ENCODE peak calls at places on chromosome 5, in eight cellular contexts. One of them, this sample, is unnamed. For H3K4me1, the result is how much of the 10 kb centered on the place peaks cover.

GRCh38 chr5:73303139-73304079 is 130.4 kb downstream of the TMEM174 start:
- DNase-seq in ovary: no peak
- DNase-seq in sigmoid colon: no peak
- DNase-seq in HCT116: no peak
- DNase-seq in GM12878: no peak
- DNase-seq in body of pancreas: peak
- DNase-seq in suprapubic skin: no peak
- DNase-seq in transverse colon: no peak
- DNase-seq in this sample: no peak

GRCh38 chr5:16957305-16958165 is 21.4 kb upstream of the MYO10 start:
- DNase-seq in GM12878: no peak
- DNase-seq in HCT116: no peak
- DNase-seq in transverse colon: no peak
- DNase-seq in body of pancreas: no peak
- DNase-seq in suprapubic skin: peak
- DNase-seq in sigmoid colon: no peak
- DNase-seq in ovary: no peak
- DNase-seq in this sample: no peak

GRCh38 chr5:98110270-98110669 is 663.2 kb upstream of the RGMB start:
- DNase-seq in suprapubic skin: no peak
- DNase-seq in ovary: no peak
- DNase-seq in HCT116: no peak
- DNase-seq in body of pancreas: no peak
- DNase-seq in transverse colon: no peak
- DNase-seq in GM12878: no peak
- DNase-seq in sigmoid colon: no peak
- DNase-seq in this sample: no peak

GRCh38 chr5:37867634-37868033 is 27.8 kb upstream of the GDNF start:
- DNase-seq in ovary: no peak
- DNase-seq in body of pancreas: no peak
- DNase-seq in transverse colon: no peak
- DNase-seq in suprapubic skin: no peak
- DNase-seq in HCT116: no peak
- DNase-seq in sigmoid colon: no peak
- DNase-seq in GM12878: no peak
- DNase-seq in this sample: no peak

GRCh38 chr5:107542428-107542827 is 128.3 kb downstream of the EFNA5 start:
- DNase-seq in suprapubic skin: peak
- DNase-seq in ovary: peak
- DNase-seq in sigmoid colon: peak
- DNase-seq in GM12878: peak
- DNase-seq in transverse colon: peak
- DNase-seq in HCT116: peak
- DNase-seq in body of pancreas: peak
- DNase-seq in this sample: peak

GRCh38 chr5:149399775-149400174 is 20.7 kb upstream of the IL17B start:
- DNase-seq in body of pancreas: no peak
- DNase-seq in transverse colon: no peak
- DNase-seq in HCT116: no peak
- DNase-seq in suprapubic skin: no peak
- DNase-seq in GM12878: no peak
- DNase-seq in sigmoid colon: peak
- DNase-seq in ovary: peak
- DNase-seq in this sample: no peak

GRCh38 chr5:66238435-66238834 is 94.3 kb downstream of the SREK1 start:
- DNase-seq in suprapubic skin: no peak
- DNase-seq in ovary: no peak
- DNase-seq in sigmoid colon: no peak
- DNase-seq in HCT116: no peak
- DNase-seq in body of pancreas: no peak
- DNase-seq in transverse colon: no peak
- DNase-seq in GM12878: no peak
- DNase-seq in this sample: no peak

GRCh38 chr5:172370648-172371248 is 83.6 kb downstream of the SH3PXD2B start:
- DNase-seq in body of pancreas: peak
- DNase-seq in sigmoid colon: no peak
- DNase-seq in transverse colon: no peak
- DNase-seq in GM12878: no peak
- DNase-seq in ovary: no peak
- DNase-seq in HCT116: peak
- DNase-seq in suprapubic skin: no peak
- DNase-seq in this sample: no peak

GRCh38 chr5:54463696-54464095 is 8.2 kb downstream of the HSPB3 start:
- DNase-seq in transverse colon: no peak
- DNase-seq in ovary: no peak
- DNase-seq in sigmoid colon: no peak
- DNase-seq in GM12878: no peak
- DNase-seq in suprapubic skin: no peak
- DNase-seq in HCT116: no peak
- DNase-seq in body of pancreas: no peak
- DNase-seq in this sample: no peak

GRCh38 chr5:111072949-111073682 is 1.6 kb downstream of the TSLP start:
- DNase-seq in body of pancreas: peak
- DNase-seq in sigmoid colon: peak
- DNase-seq in HCT116: peak
- DNase-seq in transverse colon: peak
- DNase-seq in GM12878: no peak
- DNase-seq in suprapubic skin: peak
- DNase-seq in ovary: no peak
- DNase-seq in this sample: peak

GRCh38 chr5:80246995-80247729 is 8.7 kb downstream of the SERINC5 start:
- DNase-seq in suprapubic skin: no peak
- DNase-seq in GM12878: peak
- DNase-seq in transverse colon: peak
- DNase-seq in sigmoid colon: peak
- DNase-seq in HCT116: peak
- DNase-seq in body of pancreas: peak
- DNase-seq in ovary: no peak
- DNase-seq in this sample: peak

GRCh38 chr5:58921106-58921505 is 338.2 kb downstream of the RAB3C start:
- DNase-seq in transverse colon: no peak
- DNase-seq in suprapubic skin: no peak
- DNase-seq in HCT116: no peak
- DNase-seq in sigmoid colon: no peak
- DNase-seq in GM12878: no peak
- DNase-seq in ovary: no peak
- DNase-seq in body of pancreas: no peak
- DNase-seq in this sample: no peak

GRCh38 chr5:58924306-58924705 is 341.4 kb downstream of the RAB3C start:
- DNase-seq in sigmoid colon: no peak
- DNase-seq in transverse colon: no peak
- DNase-seq in GM12878: no peak
- DNase-seq in body of pancreas: no peak
- DNase-seq in HCT116: no peak
- DNase-seq in ovary: no peak
- DNase-seq in suprapubic skin: no peak
- DNase-seq in this sample: no peak

GRCh38 chr5:58925627-58926545 is 343.0 kb downstream of the RAB3C start:
- DNase-seq in ovary: no peak
- DNase-seq in body of pancreas: no peak
- DNase-seq in transverse colon: no peak
- DNase-seq in suprapubic skin: no peak
- DNase-seq in GM12878: no peak
- DNase-seq in HCT116: no peak
- DNase-seq in sigmoid colon: no peak
- DNase-seq in this sample: no peak

GRCh38 chr5:58923355-58923754 is 340.5 kb downstream of the RAB3C start:
- DNase-seq in body of pancreas: no peak
- DNase-seq in suprapubic skin: no peak
- DNase-seq in GM12878: no peak
- DNase-seq in sigmoid colon: no peak
- DNase-seq in transverse colon: no peak
- DNase-seq in ovary: no peak
- DNase-seq in HCT116: no peak
- DNase-seq in this sample: no peak

GRCh38 chr5:58922392-58923171 is 339.7 kb downstream of the RAB3C start:
- DNase-seq in ovary: peak
- DNase-seq in suprapubic skin: peak
- DNase-seq in body of pancreas: peak
- DNase-seq in transverse colon: peak
- DNase-seq in HCT116: no peak
- DNase-seq in sigmoid colon: peak
- DNase-seq in GM12878: no peak
- DNase-seq in this sample: peak
- TF ChIP-seq POLR2A in ovary: no peak
- TF ChIP-seq POLR2A in suprapubic skin: no peak
- TF ChIP-seq POLR2A in body of pancreas: no peak
- TF ChIP-seq POLR2A in transverse colon: no peak
- TF ChIP-seq POLR2A in HCT116: no peak
- TF ChIP-seq POLR2A in sigmoid colon: no peak
- TF ChIP-seq POLR2A in GM12878: no peak
- TF ChIP-seq POLR2A in this sample: no peak

GRCh38 chr5:14009575-14009974 is 65.1 kb upstream of the DNAH5 start:
- DNase-seq in suprapubic skin: no peak
- DNase-seq in HCT116: no peak
- DNase-seq in body of pancreas: no peak
- DNase-seq in sigmoid colon: no peak
- DNase-seq in GM12878: no peak
- DNase-seq in transverse colon: no peak
- DNase-seq in ovary: no peak
- DNase-seq in this sample: no peak

GRCh38 chr5:14008819-14009311 is 64.4 kb upstream of the DNAH5 start:
- DNase-seq in transverse colon: no peak
- DNase-seq in ovary: no peak
- DNase-seq in suprapubic skin: no peak
- DNase-seq in GM12878: no peak
- DNase-seq in sigmoid colon: no peak
- DNase-seq in body of pancreas: peak
- DNase-seq in HCT116: no peak
- DNase-seq in this sample: no peak

GRCh38 chr5:14016549-14016948 is 72.1 kb upstream of the DNAH5 start:
- DNase-seq in transverse colon: no peak
- DNase-seq in HCT116: no peak
- DNase-seq in suprapubic skin: no peak
- DNase-seq in body of pancreas: no peak
- DNase-seq in sigmoid colon: no peak
- DNase-seq in ovary: no peak
- DNase-seq in GM12878: no peak
- DNase-seq in this sample: no peak

GRCh38 chr5:14006823-14007510 is 62.5 kb upstream of the DNAH5 start:
- DNase-seq in body of pancreas: no peak
- DNase-seq in ovary: no peak
- DNase-seq in HCT116: no peak
- DNase-seq in transverse colon: no peak
- DNase-seq in GM12878: no peak
- DNase-seq in sigmoid colon: no peak
- DNase-seq in suprapubic skin: no peak
- DNase-seq in this sample: no peak

DNA sequence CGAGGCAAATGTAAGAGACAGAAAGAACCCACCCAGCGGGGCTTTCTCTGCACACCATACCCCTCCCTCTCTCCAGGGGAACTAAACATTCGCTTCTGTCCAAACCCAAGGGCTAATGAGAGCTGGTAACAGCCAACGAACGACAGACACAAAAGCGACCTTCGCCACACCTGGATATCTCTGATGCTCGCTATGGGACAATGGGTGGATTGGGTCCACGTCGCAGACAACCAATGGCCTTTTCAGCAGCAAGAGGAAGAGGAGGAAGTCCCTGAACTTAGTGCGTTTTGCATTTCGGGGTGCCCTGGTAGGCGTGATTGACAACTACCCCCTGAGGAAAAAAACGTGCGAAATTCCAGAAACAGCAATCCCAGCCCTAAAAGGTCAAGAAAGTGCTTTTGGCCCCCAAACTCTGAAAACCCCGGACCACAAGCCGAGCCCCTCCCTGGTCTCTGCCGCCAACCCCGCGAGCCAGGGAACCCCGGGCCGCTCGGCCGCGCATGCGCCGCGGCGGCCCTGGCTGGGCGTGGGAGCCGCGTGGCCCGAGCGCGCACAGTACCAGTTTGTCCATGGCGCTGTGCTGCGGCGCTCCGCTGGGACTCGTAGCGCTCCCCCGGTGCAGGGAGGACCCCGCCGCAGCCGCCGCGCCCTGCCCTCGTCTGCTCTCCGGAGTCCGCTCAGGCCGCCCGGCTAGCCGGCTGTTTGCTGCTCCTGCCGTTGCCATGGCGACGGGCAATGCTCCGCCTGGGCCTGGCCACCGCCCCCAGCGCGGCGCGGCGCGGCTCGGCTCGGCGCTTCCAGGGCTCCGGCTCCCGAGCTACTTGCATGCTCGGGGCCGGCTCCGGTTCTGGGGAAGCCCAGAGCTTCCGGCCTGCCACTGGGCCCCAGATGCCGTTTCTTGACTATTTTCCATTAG is 66.9 kb upstream of the DNAH5 start:
- DNase-seq in HCT116: peak
- DNase-seq in transverse colon: peak
- DNase-seq in body of pancreas: peak
- DNase-seq in ovary: peak
- DNase-seq in suprapubic skin: peak
- DNase-seq in GM12878: no peak
- DNase-seq in sigmoid colon: peak
- DNase-seq in this sample: peak
- H3K4me1 ChIP-seq in HCT116: under half
- H3K4me1 ChIP-seq in transverse colon: under half
- H3K4me1 ChIP-seq in body of pancreas: under half
- H3K4me1 ChIP-seq in ovary: under half
- H3K4me1 ChIP-seq in suprapubic skin: under half
- H3K4me1 ChIP-seq in GM12878: under half
- H3K4me1 ChIP-seq in sigmoid colon: under half
- H3K4me1 ChIP-seq in this sample: under half

GRCh38 chr5:174242573-174242972 is 197.1 kb downstream of the NSG2 start:
- DNase-seq in ovary: no peak
- DNase-seq in body of pancreas: peak
- DNase-seq in transverse colon: no peak
- DNase-seq in HCT116: no peak
- DNase-seq in sigmoid colon: no peak
- DNase-seq in GM12878: no peak
- DNase-seq in suprapubic skin: no peak
- DNase-seq in this sample: no peak

GRCh38 chr5:174245506-174245905 is 200.0 kb downstream of the NSG2 start:
- DNase-seq in body of pancreas: no peak
- DNase-seq in GM12878: no peak
- DNase-seq in suprapubic skin: no peak
- DNase-seq in ovary: no peak
- DNase-seq in HCT116: no peak
- DNase-seq in transverse colon: no peak
- DNase-seq in sigmoid colon: no peak
- DNase-seq in this sample: no peak

GRCh38 chr5:174246743-174247142 is 201.2 kb downstream of the NSG2 start:
- DNase-seq in GM12878: no peak
- DNase-seq in HCT116: no peak
- DNase-seq in suprapubic skin: no peak
- DNase-seq in body of pancreas: no peak
- DNase-seq in sigmoid colon: no peak
- DNase-seq in ovary: no peak
- DNase-seq in transverse colon: no peak
- DNase-seq in this sample: no peak

GRCh38 chr5:174247239-174247638 is 201.7 kb downstream of the NSG2 start:
- DNase-seq in transverse colon: no peak
- DNase-seq in HCT116: no peak
- DNase-seq in sigmoid colon: no peak
- DNase-seq in ovary: no peak
- DNase-seq in body of pancreas: no peak
- DNase-seq in GM12878: no peak
- DNase-seq in suprapubic skin: no peak
- DNase-seq in this sample: no peak

GRCh38 chr5:174243904-174244303 is 198.4 kb downstream of the NSG2 start:
- DNase-seq in suprapubic skin: no peak
- DNase-seq in ovary: no peak
- DNase-seq in GM12878: no peak
- DNase-seq in transverse colon: no peak
- DNase-seq in sigmoid colon: no peak
- DNase-seq in body of pancreas: no peak
- DNase-seq in HCT116: no peak
- DNase-seq in this sample: no peak
- TF ChIP-seq POLR2A in suprapubic skin: no peak
- TF ChIP-seq POLR2A in ovary: no peak
- TF ChIP-seq POLR2A in GM12878: no peak
- TF ChIP-seq POLR2A in transverse colon: no peak
- TF ChIP-seq POLR2A in sigmoid colon: no peak
- TF ChIP-seq POLR2A in body of pancreas: no peak
- TF ChIP-seq POLR2A in HCT116: no peak
- TF ChIP-seq POLR2A in this sample: no peak

GRCh38 chr5:124924729-124925128 is 178.3 kb upstream of the ZNF608 start:
- DNase-seq in sigmoid colon: no peak
- DNase-seq in ovary: no peak
- DNase-seq in suprapubic skin: no peak
- DNase-seq in body of pancreas: no peak
- DNase-seq in GM12878: no peak
- DNase-seq in transverse colon: no peak
- DNase-seq in HCT116: no peak
- DNase-seq in this sample: no peak
- H3K4me1 ChIP-seq in sigmoid colon: under half
- H3K4me1 ChIP-seq in ovary: under half
- H3K4me1 ChIP-seq in suprapubic skin: under half
- H3K4me1 ChIP-seq in body of pancreas: under half
- H3K4me1 ChIP-seq in GM12878: under half
- H3K4me1 ChIP-seq in transverse colon: under half
- H3K4me1 ChIP-seq in HCT116: under half
- H3K4me1 ChIP-seq in this sample: under half

This sample was measured in heart left ventricle.